ENCODE peak calls at places on chromosome 11, in four cellular contexts. J is mesendoderm, R is mesenchymal stem cell, V is neuronal stem cell. E is an unnamed sample.

GRCh38 chr11:71097506-71098240 is 154.7 kb downstream of the SHANK2 start:
- DNase-seq in R (no peak), V (no peak), J (no peak), E (no peak)

GRCh38 chr11:117874910-117875396 is 1.5 kb downstream of the FXYD6 start:
- DNase-seq in V (no peak), R (no peak), J (no peak), E (no peak)

GRCh38 chr11:225734-226453 is 10.2 kb downstream of the SIRT3 start:
- DNase-seq in R (peak; percentile 51), V (no peak), J (no peak), E (peak; percentile 50)

GRCh38 chr11:34558211-34558610 is 44.6 kb upstream of the ELF5 start:
- DNase-seq in R (no peak), V (no peak), J (no peak), E (no peak)

GRCh38 chr11:100692290-100692689 is 5.2 kb downstream of the ARHGAP42 start:
- DNase-seq in R (no peak), V (no peak), J (no peak), E (no peak)

GRCh38 chr11:110092577-110093406 is at the start of gene ZC3H12C:
- DNase-seq in R (peak; percentile 93), V (peak; percentile 78), J (peak; percentile 95), E (peak; percentile 90)

GRCh38 chr11:66068923-66069714 is 953 bp upstream of the PACS1 start:
- DNase-seq in R (peak; percentile 96), V (no peak), J (peak; percentile 85), E (peak; percentile 63)

GRCh38 chr11:62340269-62340901 is 3.1 kb downstream of the ASRGL1 start:
- DNase-seq in J (peak; percentile 69), R (peak; percentile 61), V (peak; percentile 18), E (peak; percentile 45)

GRCh38 chr11:64725601-64726139 is 2.7 kb upstream of the NRXN2 start:
- DNase-seq in J (peak; percentile 39), V (no peak), R (no peak), E (no peak)

GRCh38 chr11:18994860-18995259 is 55.6 kb upstream of the MRGPRX1 start:
- DNase-seq in J (no peak), R (no peak), V (no peak), E (no peak)

GRCh38 chr11:117690484-117691205 is 106.4 kb downstream of the DSCAML1 start:
- DNase-seq in J (no peak), R (no peak), V (no peak), E (no peak)

GRCh38 chr11:120208777-120209176 is 2.1 kb upstream of the OAF start:
- DNase-seq in J (no peak), R (peak; percentile 82), V (no peak), E (peak; percentile 75)

GRCh38 chr11:217704-218103 is 10.2 kb downstream of the RIC8A start:
- DNase-seq in J (no peak), V (no peak), R (no peak), E (no peak)

GRCh38 chr11:121415861-121416260 is 36.3 kb upstream of the SORL1 start:
- DNase-seq in V (no peak), J (no peak), R (no peak), E (no peak)

GRCh38 chr11:79441159-79441875 is 487 bp upstream of the TENM4 start:
- DNase-seq in R (peak; percentile 50), V (peak; percentile 9), J (peak; percentile 91), E (peak; percentile 58)

GRCh38 chr11:57514538-57515331 is 767 bp downstream of the SLC43A1 start:
- DNase-seq in R (peak; percentile 41), J (peak; percentile 70), V (no peak), E (peak; percentile 24)

GRCh38 chr11:16293204-16293681 is 63.1 kb downstream of the SOX6 start:
- DNase-seq in J (peak; percentile 29), R (peak; percentile 72), V (no peak), E (peak; percentile 76)

GRCh38 chr11:82521427-82521826 is 212.2 kb downstream of the FAM181B start:
- DNase-seq in V (no peak), R (no peak), J (no peak), E (no peak)

GRCh38 chr11:112221263-112221835 is 4.9 kb upstream of the PTS start:
- DNase-seq in J (peak; percentile 45), V (no peak), R (no peak), E (no peak)

GRCh38 chr11:87454246-87454645 is 416.5 kb downstream of the TMEM135 start:
- DNase-seq in R (no peak), J (no peak), V (no peak), E (peak; percentile 35)

GRCh38 chr11:45238724-45239123 is 47.4 kb downstream of the SYT13 start:
- DNase-seq in V (no peak), J (no peak), R (peak; percentile 48), E (peak; percentile 84)

GRCh38 chr11:44766112-44766971 is 39.6 kb downstream of the TSPAN18 start:
- DNase-seq in J (peak; percentile 79), V (no peak), R (peak; percentile 94), E (peak; percentile 93)

GRCh38 chr11:129117595-129118350 is 74.4 kb downstream of the ARHGAP32 start:
- DNase-seq in V (peak; percentile 58), J (peak; percentile 75), R (peak; percentile 74), E (peak; percentile 82)

GRCh38 chr11:35178862-35179261 is 39.9 kb downstream of the CD44 start:
- DNase-seq in V (no peak), J (no peak), R (peak; percentile 65), E (peak; percentile 35)

GRCh38 chr11:23079382-23079813 is 219.1 kb upstream of the CCDC179 start:
- DNase-seq in J (peak; percentile 27), R (peak; percentile 45), V (no peak), E (peak; percentile 82)

DNA sequence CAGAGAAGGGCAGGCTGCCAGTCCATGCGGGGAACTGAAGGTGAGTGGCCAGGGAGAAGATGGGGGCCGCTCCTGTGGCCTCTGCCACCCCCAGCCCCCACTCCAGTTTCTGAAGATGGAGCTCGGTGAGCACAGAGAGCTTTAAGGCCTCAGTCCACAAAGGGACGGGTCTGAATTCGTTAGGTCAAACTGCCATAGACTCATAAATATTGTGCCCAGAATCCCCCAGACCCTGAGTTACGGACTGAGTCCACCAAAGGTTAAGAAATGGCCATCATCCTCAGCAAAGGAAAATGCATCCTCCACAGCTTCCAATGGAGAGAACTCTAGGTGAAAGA is 344.2 kb downstream of the BUD13 start:
- DNase-seq in J (no peak), V (no peak), R (no peak), E (no peak)
- H3K4ac ChIP-seq in J (no peak overlapping the region), V (no peak overlapping the region), R (no peak overlapping the region), E (no peak overlapping the region)

GRCh38 chr11:126145954-126146353 is 65.5 kb downstream of the RPUSD4 start:
- DNase-seq in R (no peak), V (no peak), J (no peak), E (no peak)
- H3K4ac ChIP-seq in R (no peak overlapping the region), V (peak overlapping the region; percentile 81), J (no peak overlapping the region), E (no peak overlapping the region)

DNA sequence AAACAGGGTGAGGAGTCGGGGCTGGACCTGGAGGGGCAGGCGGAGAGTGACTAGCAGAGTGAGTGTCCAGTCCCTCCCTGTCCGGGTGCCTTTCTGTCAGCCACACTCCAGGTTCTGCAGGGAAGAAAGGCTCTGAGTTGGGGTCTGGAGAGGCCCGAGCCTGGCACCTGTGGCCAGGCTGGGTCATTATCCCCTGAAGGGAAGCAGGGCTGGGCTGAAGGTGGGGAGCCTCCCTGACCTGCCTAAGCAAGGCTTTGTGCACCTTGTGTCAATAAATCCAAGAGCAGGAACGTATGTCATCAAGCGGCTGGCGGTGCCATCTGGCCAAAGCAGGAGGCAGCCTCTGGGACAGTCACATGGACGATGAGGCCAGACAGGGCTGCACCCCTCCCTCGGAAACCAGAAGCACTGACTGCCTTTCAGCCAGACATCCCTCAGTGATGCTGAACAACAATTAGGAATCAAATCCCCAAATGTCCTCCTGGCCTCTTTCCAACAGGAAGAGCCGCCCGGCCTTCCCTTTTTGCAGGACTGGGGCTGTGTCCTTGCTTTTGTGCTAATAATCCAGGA is 73.9 kb upstream of the FGF3 start:
- DNase-seq in V (no peak), R (no peak), J (no peak), E (no peak)
- H3K4ac ChIP-seq in V (no peak overlapping the region), R (no peak overlapping the region), J (no peak overlapping the region), E (peak overlapping the region; percentile 64)

GRCh38 chr11:122755409-122755808 is 82.9 kb upstream of the CRTAM start:
- DNase-seq in V (no peak), R (no peak), J (peak; percentile 86), E (no peak)

GRCh38 chr11:122757201-122757600 is 81.1 kb upstream of the CRTAM start:
- DNase-seq in J (no peak), R (no peak), V (no peak), E (no peak)

GRCh38 chr11:122755941-122756340 is 82.4 kb upstream of the CRTAM start:
- DNase-seq in V (no peak), J (no peak), R (no peak), E (no peak)

GRCh38 chr11:122754553-122755322 is 83.6 kb upstream of the CRTAM start:
- DNase-seq in V (no peak), J (peak; percentile 77), R (peak; percentile 34), E (no peak)

GRCh38 chr11:122756417-122756816 is 81.9 kb upstream of the CRTAM start:
- DNase-seq in J (peak; percentile 56), R (no peak), V (no peak), E (no peak)
- H3K4ac ChIP-seq in J (no peak overlapping the region), R (no peak overlapping the region), V (no peak overlapping the region), E (no peak overlapping the region)

E was measured in IMR-90.